ENCODE peak calls at places on chromosomes 16 and 17, in six cellular contexts. One of them, this sample, is unnamed.

GRCh38 chr16:61820820-61821219 is 215.4 kb downstream of the CDH8 start:
- DNase-seq in AG08396: no peak
- DNase-seq in stimulated activated CD4-positive, alpha-beta T cell treated with anti-CD3 and anti-CD28 coated beads, TNF-alpha, amount 100 ng/mL, for 24 hours: no peak
- DNase-seq in coronary artery: no peak
- DNase-seq in CD8-positive, alpha-beta memory T cell: no peak
- DNase-seq in OCI-M1: no peak
- DNase-seq in this sample: no peak

GRCh38 chr17:58284613-58285421 is 4.1 kb upstream of the MPO start:
- DNase-seq in coronary artery: no peak
- DNase-seq in AG08396: no peak
- DNase-seq in stimulated activated CD4-positive, alpha-beta T cell treated with anti-CD3 and anti-CD28 coated beads, TNF-alpha, amount 100 ng/mL, for 24 hours: no peak
- DNase-seq in OCI-M1: peak
- DNase-seq in CD8-positive, alpha-beta memory T cell: no peak
- DNase-seq in this sample: no peak

GRCh38 chr16:23948949-23949392 is 113.2 kb downstream of the PRKCB start:
- DNase-seq in CD8-positive, alpha-beta memory T cell: peak
- DNase-seq in AG08396: no peak
- DNase-seq in stimulated activated CD4-positive, alpha-beta T cell treated with anti-CD3 and anti-CD28 coated beads, TNF-alpha, amount 100 ng/mL, for 24 hours: no peak
- DNase-seq in coronary artery: peak
- DNase-seq in OCI-M1: peak
- DNase-seq in this sample: no peak

GRCh38 chr17:60920107-60920506 is 242.5 kb downstream of the BCAS3 start:
- DNase-seq in OCI-M1: no peak
- DNase-seq in AG08396: no peak
- DNase-seq in CD8-positive, alpha-beta memory T cell: no peak
- DNase-seq in coronary artery: no peak
- DNase-seq in stimulated activated CD4-positive, alpha-beta T cell treated with anti-CD3 and anti-CD28 coated beads, TNF-alpha, amount 100 ng/mL, for 24 hours: no peak
- DNase-seq in this sample: no peak

GRCh38 chr16:55041540-55042234 is 111.0 kb downstream of the IRX5 start:
- DNase-seq in OCI-M1: no peak
- DNase-seq in CD8-positive, alpha-beta memory T cell: no peak
- DNase-seq in AG08396: no peak
- DNase-seq in stimulated activated CD4-positive, alpha-beta T cell treated with anti-CD3 and anti-CD28 coated beads, TNF-alpha, amount 100 ng/mL, for 24 hours: no peak
- DNase-seq in coronary artery: peak
- DNase-seq in this sample: no peak

GRCh38 chr17:80252871-80253270 is 7.8 kb upstream of the RNF213 start:
- DNase-seq in OCI-M1: peak
- DNase-seq in CD8-positive, alpha-beta memory T cell: peak
- DNase-seq in stimulated activated CD4-positive, alpha-beta T cell treated with anti-CD3 and anti-CD28 coated beads, TNF-alpha, amount 100 ng/mL, for 24 hours: peak
- DNase-seq in AG08396: no peak
- DNase-seq in coronary artery: no peak
- DNase-seq in this sample: no peak

GRCh38 chr17:28482551-28483199 is 9.2 kb downstream of the SLC13A2 start:
- DNase-seq in stimulated activated CD4-positive, alpha-beta T cell treated with anti-CD3 and anti-CD28 coated beads, TNF-alpha, amount 100 ng/mL, for 24 hours: no peak
- DNase-seq in CD8-positive, alpha-beta memory T cell: no peak
- DNase-seq in OCI-M1: no peak
- DNase-seq in coronary artery: no peak
- DNase-seq in AG08396: no peak
- DNase-seq in this sample: no peak

GRCh38 chr17:10683853-10684252 is 13.5 kb downstream of the SCO1 start:
- DNase-seq in coronary artery: no peak
- DNase-seq in CD8-positive, alpha-beta memory T cell: peak
- DNase-seq in stimulated activated CD4-positive, alpha-beta T cell treated with anti-CD3 and anti-CD28 coated beads, TNF-alpha, amount 100 ng/mL, for 24 hours: no peak
- DNase-seq in OCI-M1: peak
- DNase-seq in AG08396: peak
- DNase-seq in this sample: peak

GRCh38 chr16:16915771-16916170 is 536.8 kb downstream of the NPIPA7 start:
- DNase-seq in coronary artery: no peak
- DNase-seq in CD8-positive, alpha-beta memory T cell: no peak
- DNase-seq in stimulated activated CD4-positive, alpha-beta T cell treated with anti-CD3 and anti-CD28 coated beads, TNF-alpha, amount 100 ng/mL, for 24 hours: no peak
- DNase-seq in AG08396: no peak
- DNase-seq in OCI-M1: no peak
- DNase-seq in this sample: no peak